ENCODE peak calls at places on chromosomes 4 and X, in five cellular contexts. M, G, W, R and U are unnamed samples.

GRCh38 chr4:156970501-156971167 is 965 bp downstream of the PDGFC start:
- DNase-seq in M (peak), W (no peak), G (peak), R (no peak), U (peak)

GRCh38 chr4:119659576-119659975 is 31.0 kb upstream of the PDE5A start:
- DNase-seq in W (no peak), M (no peak), R (peak), G (no peak), U (no peak)

GRCh38 chrX:153334654-153335295 is 822 bp downstream of the ZNF275 start:
- DNase-seq in W (no peak), R (no peak), M (no peak), G (no peak), U (no peak)

GRCh38 chr4:138053601-138054322 is 188.4 kb downstream of the SLC7A11 start:
- DNase-seq in M (no peak), W (no peak), G (peak), R (peak), U (no peak)

GRCh38 chr4:53306729-53307128 is 59.1 kb downstream of the SCFD2 start:
- DNase-seq in M (no peak), R (peak), G (no peak), W (no peak), U (no peak)

GRCh38 chrX:131741103-131741581 is 197.3 kb downstream of the OR13H1 start:
- DNase-seq in M (peak), R (peak), G (peak), W (peak), U (no peak)

GRCh38 chr4:113616443-113616842 is 145.1 kb downstream of the CAMK2D start:
- DNase-seq in G (no peak), W (no peak), M (no peak), R (no peak), U (no peak)

GRCh38 chr4:57077550-57078311 is 32.5 kb downstream of the IGFBP7 start:
- DNase-seq in R (peak), G (no peak), W (no peak), M (no peak), U (no peak)

GRCh38 chrX:118977424-118977823 is 3.0 kb downstream of the LONRF3 start:
- DNase-seq in M (no peak), G (no peak), R (no peak), W (no peak), U (no peak)

GRCh38 chr4:184368731-184369130 is 105.6 kb downstream of the IRF2 start:
- DNase-seq in G (no peak), M (no peak), W (no peak), R (no peak), U (no peak)

GRCh38 chrX:84712621-84713020 is 210.4 kb upstream of the HDX start:
- DNase-seq in R (no peak), G (no peak), M (no peak), W (no peak), U (no peak)

GRCh38 chr4:137470806-137471205 is 61.5 kb downstream of the PCDH18 start:
- DNase-seq in G (no peak), M (no peak), R (no peak), W (no peak), U (no peak)

GRCh38 chr4:105473340-105474109 is at the start of gene PPA2:
- DNase-seq in M (peak), G (peak), W (peak), R (peak), U (peak)

GRCh38 chr4:55372259-55372658 is 23.5 kb upstream of the TMEM165 start:
- DNase-seq in M (no peak), R (no peak), G (no peak), W (no peak), U (no peak)

GRCh38 chrX:24260827-24261550 is 52.9 kb downstream of the SUPT20HL2 start:
- DNase-seq in W (peak), R (peak), M (peak), G (peak), U (peak)

GRCh38 chrX:46903458-46904242 is 8.6 kb upstream of the JADE3 start:
- DNase-seq in R (peak), W (peak), G (peak), M (peak), U (peak)

GRCh38 chrX:151871244-151871643 is 41.4 kb upstream of the MAGEA4 start:
- DNase-seq in G (no peak), W (no peak), M (no peak), R (peak), U (no peak)

GRCh38 chr4:7392438-7393374 is 42.0 kb downstream of the PSAPL1 start:
- DNase-seq in W (no peak), R (peak), G (peak), M (peak), U (no peak)

GRCh38 chrX:72045552-72046277 is 86.0 kb downstream of the RTL5 start:
- DNase-seq in R (peak), W (no peak), M (peak), G (peak), U (no peak)

GRCh38 chr4:36388710-36389109 is 107.3 kb downstream of the DTHD1 start:
- DNase-seq in R (no peak), W (no peak), M (no peak), G (no peak), U (no peak)

GRCh38 chr4:143357161-143357845 is 20.6 kb downstream of the GAB1 start:
- DNase-seq in G (no peak), W (no peak), M (no peak), R (no peak), U (no peak)

GRCh38 chrX:11670316-11670715 is 4.6 kb upstream of the ARHGAP6 start:
- DNase-seq in G (no peak), M (no peak), R (no peak), W (no peak), U (no peak)

GRCh38 chrX:10759400-10759799 is 139.0 kb upstream of the MID1 start:
- DNase-seq in G (no peak), R (no peak), W (no peak), M (no peak), U (no peak)

GRCh38 chrX:65488496-65488895 is 46.1 kb downstream of the LAS1L start:
- DNase-seq in G (no peak), M (no peak), W (no peak), R (no peak), U (no peak)

GRCh38 chr4:54660591-54660990 is 2.8 kb downstream of the KIT start:
- DNase-seq in W (no peak), M (no peak), G (no peak), R (no peak), U (no peak)

GRCh38 chr4:84878090-84878489 is 88.4 kb downstream of the WDFY3 start:
- DNase-seq in M (no peak), R (peak), G (no peak), W (no peak), U (no peak)

GRCh38 chr4:77002321-77002720 is 52.8 kb downstream of the SEPTIN11 start:
- DNase-seq in W (no peak), G (no peak), M (no peak), R (peak), U (no peak)

GRCh38 chr4:145956288-145956890 is 17.8 kb upstream of the ZNF827 start:
- DNase-seq in M (no peak), R (no peak), W (peak), G (peak), U (no peak)

GRCh38 chr4:164977243-164978164 is at the start of gene TRIM61:
- DNase-seq in W (peak), G (no peak), R (peak), M (peak), U (no peak)

GRCh38 chr4:168478868-168479267 is 1.4 kb downstream of the DDX60L start:
- DNase-seq in W (no peak), G (no peak), M (no peak), R (no peak), U (no peak)

GRCh38 chrX:65783746-65784145 is 116.3 kb downstream of the MSN start:
- DNase-seq in M (no peak), R (no peak), G (no peak), W (no peak), U (no peak)

GRCh38 chrX:51496501-51497291 is at the start of gene NUDT11:
- DNase-seq in W (peak), G (peak), M (peak), R (peak), U (peak)

GRCh38 chrX:153636716-153637115 is 10.3 kb upstream of the DUSP9 start:
- DNase-seq in R (no peak), W (no peak), G (peak), M (no peak), U (no peak)

GRCh38 chr4:39976945-39977488 is 694 bp downstream of the PDS5A start:
- DNase-seq in G (peak), R (no peak), M (peak), W (peak), U (no peak)

GRCh38 chrX:150683112-150683511 is 10.1 kb upstream of the MTMR1 start:
- DNase-seq in W (no peak), M (no peak), R (no peak), G (no peak), U (no peak)

GRCh38 chr4:61333490-61333889 is 133.4 kb downstream of the ADGRL3 start:
- DNase-seq in W (no peak), G (no peak), R (no peak), M (no peak), U (no peak)

GRCh38 chrX:33855251-33855650 is 276.9 kb downstream of the FAM47A start:
- DNase-seq in G (no peak), M (no peak), W (no peak), R (no peak), U (no peak)

GRCh38 chrX:14026121-14026520 is 3.6 kb downstream of the GEMIN8 start:
- DNase-seq in G (no peak), W (no peak), R (no peak), M (no peak), U (no peak)

GRCh38 chr4:180805101-180805500 is 1438.1 kb upstream of the TENM3 start:
- DNase-seq in G (no peak), W (no peak), R (no peak), M (no peak), U (no peak)
- H3K4me3 ChIP-seq in G (no peak), W (no peak), R (no peak), M (no peak), U (no peak)

GRCh38 chr4:102586002-102586643 is 85.0 kb downstream of the NFKB1 start:
- DNase-seq in W (no peak), R (no peak), M (no peak), G (no peak), U (no peak)
- H3K4me3 ChIP-seq in W (no peak), R (no peak), M (no peak), G (no peak), U (no peak)

GRCh38 chr4:139763205-139763604 is 97.6 kb downstream of the MGST2 start:
- DNase-seq in M (no peak), W (no peak), G (no peak), R (no peak), U (no peak)
- H3K4me3 ChIP-seq in M (peak), W (no peak), G (no peak), R (no peak), U (no peak)

GRCh38 chr4:187312299-187312698 is 588.6 kb upstream of the FAT1 start:
- DNase-seq in R (no peak), W (no peak), G (no peak), M (no peak), U (no peak)
- H3K4me3 ChIP-seq in R (no peak), W (no peak), G (no peak), M (no peak), U (no peak)

DNA sequence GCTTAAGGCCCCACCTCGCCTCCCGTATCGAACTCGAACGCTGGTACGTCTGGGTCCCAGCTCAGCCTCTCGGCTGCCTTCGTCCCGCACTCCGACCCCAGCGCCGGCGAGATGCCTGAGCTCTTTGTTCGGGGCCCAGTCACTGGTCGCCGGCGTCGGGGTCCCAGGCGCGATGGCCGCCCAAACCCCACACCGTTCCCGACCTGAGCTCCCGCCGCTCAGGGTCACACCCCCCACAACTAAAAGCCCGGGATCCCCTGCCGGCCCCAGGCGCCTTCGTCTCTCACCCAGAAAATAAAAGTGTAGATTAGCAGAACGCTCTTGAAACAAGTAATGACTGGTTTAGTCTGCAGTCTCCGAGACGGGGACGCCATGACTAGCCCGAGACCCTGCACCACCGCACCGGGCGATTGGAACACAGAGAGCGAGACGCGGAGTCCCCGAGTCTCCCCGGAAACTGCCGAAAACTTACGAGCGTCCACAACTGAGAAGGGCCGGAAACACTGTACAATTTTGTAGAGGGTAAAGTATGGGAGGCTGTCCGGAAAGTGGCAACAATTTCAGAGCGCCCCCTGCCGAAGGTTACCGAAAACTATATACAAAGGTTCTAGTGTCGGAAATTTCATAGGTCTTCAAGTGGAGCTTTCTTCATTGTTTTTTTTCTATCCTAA is at the start of gene TSPAN6:
- DNase-seq in R (peak), W (peak), M (peak), G (peak), U (no peak)
- H3K4me3 ChIP-seq in R (peak), W (peak), M (peak), G (peak), U (no peak)

GRCh38 chrX:16191605-16192004 is 24.3 kb downstream of the MAGEB17 start:
- DNase-seq in W (no peak), G (no peak), M (no peak), R (no peak), U (no peak)
- H3K4me3 ChIP-seq in W (no peak), G (no peak), M (no peak), R (no peak), U (no peak)

GRCh38 chr4:103718993-103719319 is 829 bp downstream of the TACR3 start:
- DNase-seq in M (no peak), R (no peak), W (no peak), G (no peak), U (no peak)
- H3K4me3 ChIP-seq in M (peak), R (peak), W (no peak), G (no peak), U (no peak)

DNA sequence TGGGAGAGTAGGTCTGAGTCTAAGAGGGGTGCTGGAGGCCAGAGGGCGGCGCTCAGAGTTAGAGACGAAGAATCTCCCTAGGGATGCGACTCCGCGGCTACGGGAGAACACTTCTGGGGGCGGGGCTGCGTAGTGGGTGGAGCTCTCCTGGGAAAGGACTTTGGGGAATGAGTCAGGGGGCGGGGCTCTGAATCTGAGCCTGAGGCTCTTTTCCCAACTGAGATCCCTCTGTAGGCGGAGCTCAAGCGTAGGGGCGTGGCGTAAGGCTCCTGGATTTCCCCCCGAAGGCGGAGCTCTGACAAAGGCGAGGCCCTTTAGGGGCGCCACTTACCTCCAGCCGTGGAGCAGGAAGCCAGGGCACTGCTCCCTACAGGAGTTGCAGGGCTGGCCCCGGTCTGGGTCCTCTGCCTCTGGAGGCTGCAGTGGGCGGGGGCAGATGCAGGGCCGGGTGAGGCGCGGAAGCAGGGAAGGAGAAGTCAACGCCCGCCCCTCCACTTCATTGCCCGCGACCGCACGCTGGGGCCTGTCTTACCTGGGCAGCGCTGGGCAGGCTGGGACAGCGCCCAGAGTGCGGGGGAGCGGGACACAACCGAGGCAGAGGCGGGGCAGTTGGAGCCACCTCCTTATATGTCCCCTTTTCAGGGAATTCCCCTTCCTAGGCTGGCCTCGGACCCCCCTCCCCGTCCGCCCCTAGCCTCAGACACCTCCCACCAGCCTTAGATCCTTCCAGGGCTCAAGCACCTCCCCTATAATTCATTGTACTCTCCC is 1.7 kb downstream of the PRICKLE3 start:
- DNase-seq in G (peak), W (peak), R (peak), M (peak), U (no peak)
- H3K4me3 ChIP-seq in G (peak), W (peak), R (peak), M (peak), U (no peak)

GRCh38 chr4:170022211-170022610 is 4.0 kb downstream of the MFAP3L start:
- DNase-seq in W (no peak), G (no peak), R (no peak), M (no peak), U (no peak)

GRCh38 chr4:170030121-170030520 is 3.9 kb upstream of the MFAP3L start:
- DNase-seq in R (no peak), W (no peak), G (no peak), M (no peak), U (no peak)

GRCh38 chr4:170025523-170026252 is 507 bp downstream of the MFAP3L start:
- DNase-seq in M (peak), G (peak), W (peak), R (no peak), U (no peak)

GRCh38 chr4:170027181-170027829 is 1.1 kb upstream of the MFAP3L start:
- DNase-seq in G (peak), R (peak), M (peak), W (peak), U (peak)

GRCh38 chr4:170026253-170026991 is at the start of gene MFAP3L:
- DNase-seq in G (peak), W (peak), R (peak), M (peak), U (peak)
- H3K4me3 ChIP-seq in G (peak), W (peak), R (peak), M (peak), U (peak)

GRCh38 chr4:15493411-15493810 is 23.7 kb downstream of the CC2D2A start:
- DNase-seq in M (no peak), G (no peak), R (no peak), W (no peak), U (no peak)
- H3K4me3 ChIP-seq in M (no peak), G (no peak), R (no peak), W (no peak), U (no peak)